ENCODE peak calls at places on chromosomes 16 and 17, in eight cellular contexts. E is left ventricle myocardium inferior; I is T follicular helper cell; V is activated T-helper 1 cell treated with anti-CD3 and anti-CD28 coated beads, Interleukin-12 subunit alpha, Interleukin-12 subunit beta, Interleukin-2, Interleukin-4 antibody, amounts not matched to agents 30 ng/mL and 10 ng/mL and 1 ng/mL, durations not matched to agents 14 hours and 24 hours and 36 hours; O is SW 1271; R is NCI-H1092 treated with DMSO at 0.1 percent for 48 hours; G is activated CD4-positive, CD25-positive, alpha-beta regulatory T cell treated with anti-CD3 and anti-CD28 coated beads, Interleukin-2, amount 50 U/mL, for 16 hours; C is kidney tubule cell. H is an unnamed sample.
A peak's percentile ranks its signal among the peaks of the same experiment; 100 is the strongest.

GRCh38 chr17:78111727-78112507 is 16.6 kb downstream of the TMC6 start:
- DNase-seq in O (no peak), G (no peak), R (no peak), E (peak; percentile 14), C (no peak), I (no peak), V (no peak), H (no peak)

GRCh38 chr17:48459070-48459469 is 29.1 kb upstream of the SKAP1 start:
- DNase-seq in R (no peak), C (no peak), O (no peak), V (no peak), I (no peak), E (no peak), G (no peak), H (no peak)

GRCh38 chr17:36148559-36149295 is 27.7 kb downstream of the TBC1D3B start:
- DNase-seq in E (peak; percentile 65), O (no peak), C (peak; percentile 54), G (peak; percentile 16), I (peak; percentile 20), V (peak; percentile 48), R (peak; percentile 60), H (peak; percentile 47)

GRCh38 chr16:53740933-53741531 is 37.1 kb downstream of the FTO start:
- DNase-seq in R (no peak), E (no peak), O (no peak), V (no peak), C (no peak), G (no peak), I (no peak), H (no peak)

GRCh38 chr16:58853830-58854229 is 119.7 kb upstream of the GOT2 start:
- DNase-seq in G (no peak), C (no peak), O (no peak), E (no peak), V (no peak), R (no peak), I (no peak), H (no peak)

GRCh38 chr17:48756816-48757215 is 28.3 kb upstream of the HOXB13 start:
- DNase-seq in V (no peak), G (no peak), R (peak; percentile 76), I (no peak), E (no peak), C (no peak), O (no peak), H (no peak)

GRCh38 chr16:79037429-79038373 is 562.8 kb downstream of the MAF start:
- DNase-seq in E (no peak), O (no peak), G (no peak), R (peak; percentile 53), I (no peak), C (no peak), V (no peak), H (no peak)

GRCh38 chr17:18280239-18280638 is 19.8 kb downstream of the MIEF2 start:
- DNase-seq in G (no peak), E (no peak), O (no peak), R (no peak), V (no peak), C (no peak), I (no peak), H (no peak)

GRCh38 chr16:70573451-70574121 is 50.0 kb downstream of the SF3B3 start:
- DNase-seq in C (peak; percentile 36), V (no peak), G (no peak), R (no peak), I (no peak), O (no peak), E (peak; percentile 45), H (no peak)

GRCh38 chr16:31181102-31181830 is 1.3 kb downstream of the FUS start:
- DNase-seq in C (peak; percentile 53), I (no peak), R (peak; percentile 9), V (no peak), O (no peak), G (no peak), E (peak; percentile 36), H (no peak)

GRCh38 chr16:13453938-13454553 is 465.9 kb upstream of the ERCC4 start:
- DNase-seq in V (no peak), O (no peak), I (no peak), C (peak; percentile 66), E (no peak), G (no peak), R (peak; percentile 73), H (no peak)

GRCh38 chr16:28974007-28974436 is 556 bp upstream of the SPNS1 start:
- DNase-seq in G (no peak), O (peak; percentile 59), E (peak; percentile 40), I (no peak), R (peak; percentile 62), C (peak; percentile 74), V (no peak), H (no peak)

GRCh38 chr17:81427446-81428120 is 32.3 kb downstream of the BAHCC1 start:
- DNase-seq in R (peak; percentile 97), E (peak; percentile 76), C (no peak), G (no peak), V (no peak), O (no peak), I (no peak), H (no peak)

GRCh38 chr16:77758508-77758907 is 29.9 kb upstream of the VAT1L start:
- DNase-seq in V (no peak), R (no peak), O (no peak), G (no peak), E (no peak), I (no peak), C (no peak), H (no peak)

GRCh38 chr17:38800237-38800760 is 943 bp upstream of the PIP4K2B start:
- DNase-seq in I (no peak), C (no peak), E (no peak), G (no peak), R (no peak), V (no peak), O (no peak), H (no peak)

GRCh38 chr16:58912571-58912970 is 178.5 kb upstream of the GOT2 start:
- DNase-seq in E (no peak), V (no peak), C (no peak), I (no peak), G (no peak), R (no peak), O (no peak), H (no peak)

GRCh38 chr16:70391446-70391845 is 44.7 kb downstream of the DDX19A start:
- DNase-seq in E (no peak), O (no peak), R (no peak), V (no peak), G (no peak), C (no peak), I (no peak), H (no peak)

H was measured in effector CD4-positive, alpha-beta T cell.